ENCODE peak calls at places on chromosomes 6 and 20, in nine cellular contexts. One of them, this sample, is unnamed.
A peak's percentile ranks its signal among the peaks of the same experiment; 100 is the strongest.

GRCh38 chr6:169800116-169800667 is 48.8 kb downstream of the ERMARD start:
- DNase-seq in bronchial epithelial cell: no peak
- DNase-seq in AG04450: no peak
- DNase-seq in mammary epithelial cell: no peak
- DNase-seq in AG09309: no peak
- DNase-seq in astrocyte: no peak
- DNase-seq in fibroblast of mammary gland: no peak
- DNase-seq in MM.1S: no peak
- DNase-seq in PC-9: no peak
- DNase-seq in this sample: peak; percentile 11

GRCh38 chr6:33297956-33298772 is 578 bp downstream of the RGL2 start:
- DNase-seq in bronchial epithelial cell: peak; percentile 93
- DNase-seq in AG04450: no peak
- DNase-seq in mammary epithelial cell: peak; percentile 92
- DNase-seq in AG09309: no peak
- DNase-seq in astrocyte: peak; percentile 68
- DNase-seq in fibroblast of mammary gland: peak; percentile 80
- DNase-seq in MM.1S: peak; percentile 61
- DNase-seq in PC-9: peak; percentile 85
- DNase-seq in this sample: peak; percentile 87

GRCh38 chr6:135722679-135723078 is 128.8 kb upstream of the PDE7B start:
- DNase-seq in bronchial epithelial cell: peak; percentile 91
- DNase-seq in AG04450: peak; percentile 60
- DNase-seq in mammary epithelial cell: peak; percentile 84
- DNase-seq in AG09309: peak; percentile 52
- DNase-seq in astrocyte: peak; percentile 97
- DNase-seq in fibroblast of mammary gland: peak; percentile 91
- DNase-seq in MM.1S: no peak
- DNase-seq in PC-9: peak; percentile 89
- DNase-seq in this sample: peak; percentile 66

GRCh38 chr6:105135056-105135455 is 44.8 kb downstream of the POPDC3 start:
- DNase-seq in bronchial epithelial cell: peak; percentile 14
- DNase-seq in AG04450: no peak
- DNase-seq in mammary epithelial cell: peak; percentile 24
- DNase-seq in AG09309: no peak
- DNase-seq in astrocyte: peak; percentile 25
- DNase-seq in fibroblast of mammary gland: peak; percentile 43
- DNase-seq in MM.1S: no peak
- DNase-seq in PC-9: no peak
- DNase-seq in this sample: peak; percentile 50

GRCh38 chr20:3243718-3244358 is 4.8 kb upstream of the SLC4A11 start:
- DNase-seq in bronchial epithelial cell: no peak
- DNase-seq in AG04450: no peak
- DNase-seq in mammary epithelial cell: no peak
- DNase-seq in AG09309: no peak
- DNase-seq in astrocyte: no peak
- DNase-seq in fibroblast of mammary gland: no peak
- DNase-seq in MM.1S: no peak
- DNase-seq in PC-9: no peak
- DNase-seq in this sample: no peak

GRCh38 chr6:118704911-118705310 is 53.5 kb upstream of the CEP85L start:
- DNase-seq in bronchial epithelial cell: no peak
- DNase-seq in AG04450: no peak
- DNase-seq in mammary epithelial cell: no peak
- DNase-seq in AG09309: no peak
- DNase-seq in astrocyte: no peak
- DNase-seq in fibroblast of mammary gland: no peak
- DNase-seq in MM.1S: no peak
- DNase-seq in PC-9: no peak
- DNase-seq in this sample: peak; percentile 15

GRCh38 chr20:24935140-24935539 is 13.9 kb upstream of the CST7 start:
- DNase-seq in bronchial epithelial cell: no peak
- DNase-seq in AG04450: no peak
- DNase-seq in mammary epithelial cell: no peak
- DNase-seq in AG09309: no peak
- DNase-seq in astrocyte: no peak
- DNase-seq in fibroblast of mammary gland: no peak
- DNase-seq in MM.1S: no peak
- DNase-seq in PC-9: no peak
- DNase-seq in this sample: no peak

GRCh38 chr6:80976336-80976735 is 776.1 kb downstream of the TENT5A start:
- DNase-seq in bronchial epithelial cell: no peak
- DNase-seq in AG04450: no peak
- DNase-seq in mammary epithelial cell: peak; percentile 2
- DNase-seq in AG09309: no peak
- DNase-seq in astrocyte: no peak
- DNase-seq in fibroblast of mammary gland: no peak
- DNase-seq in MM.1S: no peak
- DNase-seq in PC-9: no peak
- DNase-seq in this sample: peak; percentile 1

GRCh38 chr6:137099689-137100398 is 55.1 kb upstream of the IL20RA start:
- DNase-seq in bronchial epithelial cell: peak; percentile 34
- DNase-seq in AG04450: no peak
- DNase-seq in mammary epithelial cell: no peak
- DNase-seq in AG09309: no peak
- DNase-seq in astrocyte: no peak
- DNase-seq in fibroblast of mammary gland: no peak
- DNase-seq in MM.1S: no peak
- DNase-seq in PC-9: no peak
- DNase-seq in this sample: no peak

GRCh38 chr6:137102851-137103492 is 58.2 kb upstream of the IL20RA start:
- DNase-seq in bronchial epithelial cell: no peak
- DNase-seq in AG04450: no peak
- DNase-seq in mammary epithelial cell: no peak
- DNase-seq in AG09309: no peak
- DNase-seq in astrocyte: no peak
- DNase-seq in fibroblast of mammary gland: no peak
- DNase-seq in MM.1S: peak; percentile 93
- DNase-seq in PC-9: no peak
- DNase-seq in this sample: no peak

GRCh38 chr6:137104926-137105325 is 60.2 kb upstream of the IL20RA start:
- DNase-seq in bronchial epithelial cell: no peak
- DNase-seq in AG04450: no peak
- DNase-seq in mammary epithelial cell: no peak
- DNase-seq in AG09309: no peak
- DNase-seq in astrocyte: no peak
- DNase-seq in fibroblast of mammary gland: no peak
- DNase-seq in MM.1S: no peak
- DNase-seq in PC-9: no peak
- DNase-seq in this sample: no peak

GRCh38 chr6:137105375-137105774 is 60.6 kb upstream of the IL20RA start:
- DNase-seq in bronchial epithelial cell: peak; percentile 88
- DNase-seq in AG04450: no peak
- DNase-seq in mammary epithelial cell: peak; percentile 78
- DNase-seq in AG09309: no peak
- DNase-seq in astrocyte: no peak
- DNase-seq in fibroblast of mammary gland: no peak
- DNase-seq in MM.1S: no peak
- DNase-seq in PC-9: peak; percentile 44
- DNase-seq in this sample: no peak

DNA sequence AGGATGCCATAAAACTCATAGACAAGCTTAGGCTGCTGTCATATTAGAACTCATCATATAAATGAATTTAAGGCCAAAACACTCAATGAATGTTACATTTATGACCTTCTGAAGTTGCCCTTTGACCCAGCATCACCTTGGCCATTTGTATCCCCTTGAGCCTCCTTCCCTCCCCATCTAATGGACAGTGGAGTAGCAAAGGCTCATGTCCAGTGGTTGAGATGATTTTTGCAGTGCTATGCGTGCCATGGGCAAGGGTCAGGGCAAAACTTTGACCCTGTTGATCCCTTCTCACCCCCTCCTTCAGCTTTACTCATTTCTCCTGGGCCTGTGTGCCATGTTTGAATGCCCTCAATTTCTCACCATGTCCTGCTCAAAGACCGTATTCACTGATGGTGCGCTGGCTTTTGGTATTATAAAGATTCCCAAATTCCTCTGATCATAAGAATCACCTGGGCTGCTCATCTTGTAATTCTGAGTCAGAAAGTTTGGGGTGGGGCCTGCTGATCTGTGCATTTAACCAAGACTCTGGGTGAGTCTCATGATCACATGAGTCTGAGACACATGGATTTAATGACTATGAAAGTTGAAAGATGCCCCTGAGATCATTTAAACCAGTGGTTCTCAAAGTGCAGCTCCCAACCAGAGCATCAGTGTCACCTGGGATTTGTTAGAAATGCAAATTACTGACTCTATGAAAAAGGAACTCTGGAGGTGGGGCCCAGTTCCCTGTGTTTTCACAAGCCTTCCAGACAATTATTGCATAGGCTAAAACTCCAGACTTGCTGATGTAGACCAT is 57.5 kb upstream of the IL20RA start:
- DNase-seq in bronchial epithelial cell: peak; percentile 65
- DNase-seq in AG04450: no peak
- DNase-seq in mammary epithelial cell: peak; percentile 58
- DNase-seq in AG09309: no peak
- DNase-seq in astrocyte: no peak
- DNase-seq in fibroblast of mammary gland: peak; percentile 51
- DNase-seq in MM.1S: peak; percentile 21
- DNase-seq in PC-9: no peak
- DNase-seq in this sample: no peak
- TF ChIP-seq CTCF in bronchial epithelial cell: no peak
- TF ChIP-seq CTCF in AG04450: no peak
- TF ChIP-seq CTCF in mammary epithelial cell: no peak
- TF ChIP-seq CTCF in AG09309: no peak
- TF ChIP-seq CTCF in astrocyte: no peak
- TF ChIP-seq CTCF in fibroblast of mammary gland: no peak
- TF ChIP-seq CTCF in MM.1S: no peak
- TF ChIP-seq CTCF in PC-9: no peak
- TF ChIP-seq CTCF in this sample: no peak

GRCh38 chr6:5041955-5042354 is 38.1 kb upstream of the RPP40 start:
- DNase-seq in bronchial epithelial cell: no peak
- DNase-seq in AG04450: no peak
- DNase-seq in mammary epithelial cell: no peak
- DNase-seq in AG09309: no peak
- DNase-seq in astrocyte: no peak
- DNase-seq in fibroblast of mammary gland: no peak
- DNase-seq in MM.1S: no peak
- DNase-seq in PC-9: no peak
- DNase-seq in this sample: no peak

GRCh38 chr6:5050009-5050408 is 35.1 kb upstream of the PPP1R3G start:
- DNase-seq in bronchial epithelial cell: no peak
- DNase-seq in AG04450: no peak
- DNase-seq in mammary epithelial cell: no peak
- DNase-seq in AG09309: no peak
- DNase-seq in astrocyte: no peak
- DNase-seq in fibroblast of mammary gland: no peak
- DNase-seq in MM.1S: peak; percentile 44
- DNase-seq in PC-9: no peak
- DNase-seq in this sample: peak; percentile 18

GRCh38 chr6:5044866-5045265 is 40.3 kb upstream of the PPP1R3G start:
- DNase-seq in bronchial epithelial cell: no peak
- DNase-seq in AG04450: no peak
- DNase-seq in mammary epithelial cell: no peak
- DNase-seq in AG09309: no peak
- DNase-seq in astrocyte: no peak
- DNase-seq in fibroblast of mammary gland: no peak
- DNase-seq in MM.1S: no peak
- DNase-seq in PC-9: no peak
- DNase-seq in this sample: peak; percentile 12

GRCh38 chr6:5042436-5042835 is 38.6 kb upstream of the RPP40 start:
- DNase-seq in bronchial epithelial cell: no peak
- DNase-seq in AG04450: no peak
- DNase-seq in mammary epithelial cell: no peak
- DNase-seq in AG09309: no peak
- DNase-seq in astrocyte: no peak
- DNase-seq in fibroblast of mammary gland: no peak
- DNase-seq in MM.1S: no peak
- DNase-seq in PC-9: no peak
- DNase-seq in this sample: no peak

DNA sequence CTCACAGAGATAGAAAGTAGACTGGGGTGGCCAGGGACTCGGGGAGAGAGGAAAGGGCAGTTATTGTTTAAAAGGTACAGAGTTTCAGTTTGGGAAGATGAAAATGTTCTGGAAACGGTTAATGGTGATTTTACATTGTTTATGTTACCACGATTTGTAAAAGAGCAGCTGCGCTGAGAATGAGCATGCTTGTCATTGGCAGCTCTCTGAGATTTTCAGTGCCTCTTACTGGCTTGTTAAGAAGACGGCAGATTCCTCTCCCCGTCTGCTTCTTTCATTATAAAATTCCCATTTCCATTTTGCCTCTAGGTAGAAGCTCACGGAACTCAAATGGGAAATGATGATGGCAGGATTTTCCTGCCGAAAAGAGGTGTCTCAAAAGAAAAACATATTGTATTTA is 39.7 kb upstream of the PPP1R3G start:
- DNase-seq in bronchial epithelial cell: no peak
- DNase-seq in AG04450: no peak
- DNase-seq in mammary epithelial cell: no peak
- DNase-seq in AG09309: no peak
- DNase-seq in astrocyte: no peak
- DNase-seq in fibroblast of mammary gland: no peak
- DNase-seq in MM.1S: no peak
- DNase-seq in PC-9: no peak
- DNase-seq in this sample: no peak
- H3K4me3 ChIP-seq in bronchial epithelial cell: no peak overlapping the region
- H3K4me3 ChIP-seq in AG04450: peak overlapping the region; percentile 13
- H3K4me3 ChIP-seq in mammary epithelial cell: no peak overlapping the region
- H3K4me3 ChIP-seq in AG09309: no peak overlapping the region
- H3K4me3 ChIP-seq in astrocyte: no peak overlapping the region
- H3K4me3 ChIP-seq in fibroblast of mammary gland: no peak overlapping the region
- H3K4me3 ChIP-seq in MM.1S: no peak overlapping the region
- H3K4me3 ChIP-seq in PC-9: no peak overlapping the region
- H3K4me3 ChIP-seq in this sample: no peak overlapping the region

DNA sequence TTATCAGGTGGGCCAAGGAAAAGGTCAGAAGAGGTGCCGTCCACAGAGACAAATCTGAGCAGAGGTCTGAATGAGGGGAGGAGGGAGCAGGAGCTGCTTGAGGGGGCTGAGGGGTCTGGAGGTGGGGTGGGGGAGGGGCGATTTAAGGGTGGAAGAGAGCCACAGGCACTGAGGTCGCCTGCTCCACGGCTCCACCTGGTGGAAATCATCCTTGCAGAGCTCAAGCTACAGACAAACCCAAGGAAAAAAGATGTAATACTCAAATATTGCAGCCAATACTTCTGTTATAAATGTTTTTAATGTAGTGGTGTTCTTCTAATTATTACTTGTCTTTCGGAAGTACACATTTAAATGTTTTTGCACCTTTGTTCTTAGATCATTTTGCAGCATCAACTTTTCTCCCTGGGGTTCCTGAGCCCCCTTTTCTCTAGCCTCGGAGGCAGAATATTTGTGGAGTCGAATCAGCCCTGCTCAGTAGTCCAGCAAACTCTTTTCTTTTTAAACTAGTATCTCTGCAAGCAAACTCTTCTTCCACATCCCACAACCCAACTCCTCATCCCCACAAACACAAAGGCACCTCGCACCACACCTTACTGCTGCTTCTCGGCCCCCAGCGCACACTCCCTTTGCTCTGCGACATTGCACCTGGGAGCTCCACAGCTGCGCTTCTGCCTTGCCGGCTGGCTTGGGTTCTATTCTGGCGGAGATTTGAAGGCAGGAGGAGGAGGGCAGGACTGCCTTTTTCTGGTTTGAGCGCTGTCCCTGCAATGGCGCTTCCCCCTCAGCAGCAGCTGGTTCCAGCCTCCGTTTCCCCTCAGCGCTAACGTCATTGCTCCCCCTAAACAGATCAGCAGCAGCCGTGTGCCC is 51.0 kb upstream of the TFAP2A start:
- DNase-seq in bronchial epithelial cell: peak; percentile 68
- DNase-seq in AG04450: no peak
- DNase-seq in mammary epithelial cell: peak; percentile 36
- DNase-seq in AG09309: no peak
- DNase-seq in astrocyte: no peak
- DNase-seq in fibroblast of mammary gland: peak; percentile 2
- DNase-seq in MM.1S: peak; percentile 53
- DNase-seq in PC-9: no peak
- DNase-seq in this sample: peak; percentile 25
- TF ChIP-seq CTCF in bronchial epithelial cell: peak; percentile 70
- TF ChIP-seq CTCF in AG04450: peak; percentile 52
- TF ChIP-seq CTCF in mammary epithelial cell: peak; percentile 73
- TF ChIP-seq CTCF in AG09309: peak; percentile 65
- TF ChIP-seq CTCF in astrocyte: peak; percentile 48
- TF ChIP-seq CTCF in fibroblast of mammary gland: peak; percentile 24
- TF ChIP-seq CTCF in MM.1S: peak; percentile 57
- TF ChIP-seq CTCF in PC-9: peak; percentile 61
- TF ChIP-seq CTCF in this sample: peak; percentile 48

GRCh38 chr20:44521484-44522481 is at the start of gene SERINC3:
- DNase-seq in bronchial epithelial cell: peak; percentile 92
- DNase-seq in AG04450: peak; percentile 80
- DNase-seq in mammary epithelial cell: peak; percentile 96
- DNase-seq in AG09309: peak; percentile 75
- DNase-seq in astrocyte: peak; percentile 92
- DNase-seq in fibroblast of mammary gland: peak; percentile 96
- DNase-seq in MM.1S: peak; percentile 96
- DNase-seq in PC-9: peak; percentile 93
- DNase-seq in this sample: peak; percentile 93

GRCh38 chr20:44517454-44517853 is 4.4 kb downstream of the SERINC3 start:
- DNase-seq in bronchial epithelial cell: no peak
- DNase-seq in AG04450: no peak
- DNase-seq in mammary epithelial cell: no peak
- DNase-seq in AG09309: no peak
- DNase-seq in astrocyte: no peak
- DNase-seq in fibroblast of mammary gland: no peak
- DNase-seq in MM.1S: no peak
- DNase-seq in PC-9: no peak
- DNase-seq in this sample: no peak

GRCh38 chr20:44513871-44514270 is 8.0 kb downstream of the SERINC3 start:
- DNase-seq in bronchial epithelial cell: no peak
- DNase-seq in AG04450: no peak
- DNase-seq in mammary epithelial cell: no peak
- DNase-seq in AG09309: no peak
- DNase-seq in astrocyte: no peak
- DNase-seq in fibroblast of mammary gland: no peak
- DNase-seq in MM.1S: no peak
- DNase-seq in PC-9: no peak
- DNase-seq in this sample: no peak

GRCh38 chr20:44516491-44516890 is 5.4 kb downstream of the SERINC3 start:
- DNase-seq in bronchial epithelial cell: no peak
- DNase-seq in AG04450: no peak
- DNase-seq in mammary epithelial cell: no peak
- DNase-seq in AG09309: no peak
- DNase-seq in astrocyte: no peak
- DNase-seq in fibroblast of mammary gland: peak; percentile 85
- DNase-seq in MM.1S: no peak
- DNase-seq in PC-9: no peak
- DNase-seq in this sample: peak; percentile 53
- H3K4me3 ChIP-seq in bronchial epithelial cell: no peak overlapping the region
- H3K4me3 ChIP-seq in AG04450: no peak overlapping the region
- H3K4me3 ChIP-seq in mammary epithelial cell: no peak overlapping the region
- H3K4me3 ChIP-seq in AG09309: no peak overlapping the region
- H3K4me3 ChIP-seq in astrocyte: no peak overlapping the region
- H3K4me3 ChIP-seq in fibroblast of mammary gland: no peak overlapping the region
- H3K4me3 ChIP-seq in MM.1S: no peak overlapping the region
- H3K4me3 ChIP-seq in PC-9: no peak overlapping the region
- H3K4me3 ChIP-seq in this sample: no peak overlapping the region